ENCODE peak calls at places on chromosomes 5 and 9, in seven cellular contexts. T is NCI-H2171, O is A549, L is NT2/D1, M is mucosa of gallbladder, I is iPS-NIHi11, R is occipital lobe. P is an unnamed sample.

GRCh38 chr5:155299342-155300006 is 285.9 kb downstream of the KIF4B start:
- DNase-seq in T (no peak), O (no peak), L (no peak), M (no peak), I (no peak), R (no peak), P (no peak)

GRCh38 chr5:111259636-111260035 is 35.5 kb downstream of the CAMK4 start:
- DNase-seq in T (no peak), O (no peak), L (no peak), M (no peak), I (no peak), R (no peak), P (no peak)

GRCh38 chr9:93354451-93354850 is 97.0 kb upstream of the FAM120A start:
- DNase-seq in T (no peak), O (no peak), L (no peak), M (no peak), I (no peak), R (no peak), P (no peak)

GRCh38 chr9:75993434-75993833 is 103.0 kb downstream of the PCSK5 start:
- DNase-seq in T (no peak), O (peak; percentile 81), L (no peak), M (no peak), I (no peak), R (no peak), P (no peak)

GRCh38 chr9:99266136-99267023 is 44.3 kb downstream of the SEC61B start:
- DNase-seq in T (peak; percentile 50), O (peak; percentile 54), L (peak; percentile 83), M (peak; percentile 74), I (peak; percentile 74), R (peak; percentile 57), P (peak; percentile 67)

GRCh38 chr9:95249986-95250385 is 67.5 kb downstream of the FANCC start:
- DNase-seq in T (peak; percentile 15), O (no peak), L (no peak), M (no peak), I (peak; percentile 68), R (no peak), P (no peak)

GRCh38 chr9:13032585-13032984 is 246.9 kb downstream of the MPDZ start:
- DNase-seq in T (no peak), O (no peak), L (no peak), M (no peak), I (no peak), R (no peak), P (no peak)

GRCh38 chr5:94778712-94779111 is 160.2 kb downstream of the SLF1 start:
- DNase-seq in T (no peak), O (no peak), L (no peak), M (no peak), I (no peak), R (no peak), P (no peak)

GRCh38 chr9:28688172-28688571 is 1114.9 kb upstream of the C9orf72 start:
- DNase-seq in T (no peak), O (no peak), L (peak; percentile 58), M (no peak), I (no peak), R (no peak), P (no peak)

GRCh38 chr5:94893404-94894145 is 275.1 kb downstream of the SLF1 start:
- DNase-seq in T (no peak), O (peak; percentile 12), L (peak; percentile 40), M (no peak), I (peak; percentile 31), R (no peak), P (peak; percentile 50)

GRCh38 chr9:70933318-70933717 is 188.1 kb downstream of the TRPM3 start:
- DNase-seq in T (no peak), O (no peak), L (no peak), M (no peak), I (no peak), R (no peak), P (no peak)

GRCh38 chr9:18776836-18777820 is 255.9 kb downstream of the SAXO1 start:
- DNase-seq in T (no peak), O (no peak), L (no peak), M (no peak), I (no peak), R (no peak), P (no peak)

GRCh38 chr9:136578915-136579637 is 33.2 kb upstream of the NOTCH1 start:
- DNase-seq in T (no peak), O (peak; percentile 70), L (no peak), M (no peak), I (peak; percentile 40), R (no peak), P (no peak)

GRCh38 chr5:39353714-39354399 is 10.4 kb downstream of the C9 start:
- DNase-seq in T (no peak), O (no peak), L (no peak), M (no peak), I (no peak), R (no peak), P (no peak)

GRCh38 chr5:117829646-117830045 is 1158.7 kb downstream of the DTWD2 start:
- DNase-seq in T (no peak), O (no peak), L (peak; percentile 48), M (no peak), I (no peak), R (no peak), P (no peak)

P was measured in neuronal stem cell.